ENCODE peak calls at places on chromosomes 2 and 18, in nine cellular contexts. J, W, E, O, V, N, Z, I and G are unnamed samples.

GRCh38 chr2:20579866-20580265 is 71.0 kb downstream of the HS1BP3 start:
- DNase-seq in J (no peak), E (no peak), W (no peak), N (no peak), V (no peak), O (no peak), Z (no peak), I (peak), G (no peak)

GRCh38 chr2:160918909-160919503 is 241.2 kb upstream of the TANK start:
- DNase-seq in N (peak), J (peak), Z (no peak), O (peak), I (peak), V (peak), E (peak), W (no peak), G (peak)

GRCh38 chr2:218281449-218281848 is 10.9 kb downstream of the TMBIM1 start:
- DNase-seq in V (no peak), I (no peak), J (no peak), E (no peak), Z (no peak), N (no peak), O (no peak), W (no peak), G (no peak)

GRCh38 chr2:677056-677949 is at the start of gene TMEM18:
- DNase-seq in J (peak), E (peak), V (peak), W (peak), O (peak), N (peak), I (peak), Z (no peak), G (peak)

GRCh38 chr2:198177040-198177439 is 372.6 kb downstream of the PLCL1 start:
- DNase-seq in I (no peak), V (no peak), Z (no peak), N (no peak), J (no peak), W (no peak), E (no peak), O (no peak), G (no peak)

GRCh38 chr2:57549642-57550102 is 496.9 kb upstream of the VRK2 start:
- DNase-seq in E (no peak), V (no peak), O (no peak), J (no peak), W (no peak), N (peak), Z (no peak), I (peak), G (no peak)

GRCh38 chr2:102030855-102031527 is 39.2 kb downstream of the IL1R2 start:
- DNase-seq in N (no peak), V (no peak), E (no peak), J (no peak), W (no peak), I (no peak), O (no peak), Z (no peak), G (no peak)

GRCh38 chr18:40157120-40157519 is 1797.9 kb upstream of the PIK3C3 start:
- DNase-seq in O (no peak), V (no peak), I (no peak), Z (no peak), J (no peak), N (no peak), E (no peak), W (no peak), G (no peak)

GRCh38 chr2:160703648-160704585 is 210.3 kb upstream of the RBMS1 start:
- DNase-seq in V (peak), W (no peak), E (no peak), Z (no peak), O (peak), I (peak), N (no peak), J (peak), G (no peak)

GRCh38 chr2:111099402-111099801 is 21.3 kb upstream of the BCL2L11 start:
- DNase-seq in E (no peak), O (no peak), V (no peak), Z (no peak), W (no peak), N (no peak), I (no peak), J (no peak), G (no peak)

GRCh38 chr18:292271-292670 is 24.4 kb upstream of the THOC1 start:
- DNase-seq in W (no peak), O (no peak), V (no peak), J (peak), E (no peak), Z (no peak), N (no peak), I (no peak), G (no peak)
- TF ChIP-seq CTCF in W (peak), O (peak), V (no peak), J (peak), E (no peak), Z (peak), N (no peak), I (no peak), G (no peak)

GRCh38 chr18:36897253-36897652 is 68.3 kb downstream of the KIAA1328 start:
- DNase-seq in O (no peak), Z (no peak), E (no peak), W (no peak), N (no peak), I (no peak), J (no peak), V (no peak), G (no peak)

GRCh38 chr18:36901277-36901701 is 72.4 kb downstream of the KIAA1328 start:
- DNase-seq in W (no peak), V (no peak), I (no peak), N (no peak), E (no peak), Z (no peak), O (no peak), J (no peak), G (no peak)

GRCh38 chr18:36903215-36903928 is 74.4 kb downstream of the KIAA1328 start:
- DNase-seq in N (no peak), Z (no peak), W (no peak), E (no peak), I (no peak), V (no peak), J (no peak), O (peak), G (no peak)

GRCh38 chr18:36895606-36896005 is 66.7 kb downstream of the KIAA1328 start:
- DNase-seq in O (no peak), V (no peak), W (no peak), J (no peak), E (no peak), Z (no peak), I (no peak), N (no peak), G (no peak)

DNA sequence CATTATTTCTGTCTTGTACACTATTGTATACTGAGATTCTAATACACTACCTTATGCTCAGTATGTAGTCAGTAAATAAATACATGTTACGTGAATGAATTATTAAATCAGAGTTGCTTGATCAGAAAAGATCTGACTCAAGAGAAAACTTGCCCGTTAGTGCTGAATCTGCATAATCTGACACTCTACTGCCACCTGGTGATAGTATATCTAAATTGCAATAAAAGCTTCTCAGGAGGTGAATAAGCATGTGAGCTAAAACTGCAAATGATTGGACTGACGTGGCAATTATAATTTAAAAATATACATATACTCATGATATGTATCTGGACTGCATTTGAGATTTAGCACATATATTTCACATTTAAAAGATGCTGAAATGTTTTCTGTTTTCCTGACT is 70.4 kb downstream of the KIAA1328 start:
- DNase-seq in N (peak), J (no peak), W (no peak), E (no peak), V (no peak), O (no peak), Z (no peak), I (no peak), G (no peak)
- TF ChIP-seq CTCF in N (peak), J (peak), W (no peak), E (no peak), V (no peak), O (no peak), Z (peak), I (peak), G (no peak)

GRCh38 chr18:54641734-54642133 is 50.7 kb downstream of the DYNAP start:
- DNase-seq in Z (no peak), V (no peak), I (no peak), N (no peak), J (no peak), O (no peak), W (no peak), E (no peak), G (no peak)

DNA sequence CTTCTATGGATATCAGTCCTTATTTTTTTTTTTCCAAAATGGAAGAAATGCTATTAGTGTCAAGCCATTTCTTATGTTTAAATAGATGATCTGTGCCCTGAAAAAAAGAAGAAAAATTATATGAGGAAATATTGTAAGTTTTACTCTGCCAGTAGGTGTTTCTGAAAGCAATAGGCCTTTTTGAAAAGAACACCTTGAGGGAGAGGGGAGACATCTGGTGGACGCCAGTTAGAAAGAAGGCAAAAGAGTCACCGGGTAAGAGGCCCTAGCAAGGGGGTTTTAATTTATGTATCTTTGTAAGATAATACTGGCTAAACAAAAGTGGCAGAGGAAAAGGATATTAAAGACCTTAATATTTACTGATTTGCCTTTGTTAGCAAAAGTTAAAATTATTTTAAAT is 56.1 kb downstream of the DYNAP start:
- DNase-seq in N (peak), W (no peak), I (peak), V (no peak), O (no peak), E (no peak), J (peak), Z (no peak), G (peak)
- TF ChIP-seq CTCF in N (peak), W (no peak), I (peak), V (no peak), O (peak), E (no peak), J (no peak), Z (peak), G (peak)

DNA sequence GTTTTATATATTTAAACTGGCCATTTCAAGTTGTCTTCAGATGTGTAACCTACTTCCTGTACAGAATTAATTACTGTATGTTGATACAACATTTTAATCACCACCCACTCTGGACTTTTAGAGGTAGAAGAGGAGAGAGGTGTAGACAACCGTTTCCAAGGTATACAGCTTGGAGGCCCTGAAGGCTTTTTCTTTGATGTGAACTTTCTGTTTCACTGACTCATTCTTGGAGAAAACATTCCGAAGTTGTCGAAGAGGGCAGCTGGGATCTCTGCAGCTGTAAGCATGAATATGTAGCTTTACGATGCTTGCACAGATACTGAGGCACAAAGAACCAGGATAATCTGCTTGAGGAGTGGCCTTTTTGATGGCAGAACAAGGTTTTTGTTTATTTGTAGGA is 137.0 kb downstream of the NCKAP5 start:
- DNase-seq in V (no peak), I (no peak), Z (no peak), N (peak), O (no peak), W (no peak), E (no peak), J (no peak), G (no peak)
- TF ChIP-seq CTCF in V (no peak), I (no peak), Z (no peak), N (no peak), O (no peak), W (no peak), E (no peak), J (no peak), G (no peak)

DNA sequence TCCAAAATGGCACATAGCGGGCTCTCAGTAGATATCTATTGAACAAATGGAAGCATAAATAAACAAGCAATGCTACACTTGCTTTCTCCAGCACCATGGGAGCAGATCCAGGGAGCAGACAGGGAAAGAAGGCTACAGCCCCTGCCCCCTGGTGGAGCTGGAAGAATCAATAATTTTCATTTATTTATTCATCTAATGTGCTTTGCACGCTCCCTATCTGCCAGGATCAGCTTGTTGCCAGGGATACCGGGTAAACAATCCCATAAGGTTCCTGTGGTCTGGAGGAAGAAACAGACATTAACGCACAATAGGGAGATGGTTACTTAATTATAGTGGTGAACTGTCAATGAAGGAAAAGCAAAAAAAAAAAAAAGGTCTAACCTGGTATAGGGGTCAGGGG is 40.1 kb upstream of the CLASP1 start:
- DNase-seq in V (peak), Z (peak), N (peak), O (peak), W (peak), J (peak), E (no peak), I (peak), G (no peak)
- TF ChIP-seq CTCF in V (peak), Z (peak), N (peak), O (peak), W (peak), J (peak), E (no peak), I (peak), G (no peak)

DNA sequence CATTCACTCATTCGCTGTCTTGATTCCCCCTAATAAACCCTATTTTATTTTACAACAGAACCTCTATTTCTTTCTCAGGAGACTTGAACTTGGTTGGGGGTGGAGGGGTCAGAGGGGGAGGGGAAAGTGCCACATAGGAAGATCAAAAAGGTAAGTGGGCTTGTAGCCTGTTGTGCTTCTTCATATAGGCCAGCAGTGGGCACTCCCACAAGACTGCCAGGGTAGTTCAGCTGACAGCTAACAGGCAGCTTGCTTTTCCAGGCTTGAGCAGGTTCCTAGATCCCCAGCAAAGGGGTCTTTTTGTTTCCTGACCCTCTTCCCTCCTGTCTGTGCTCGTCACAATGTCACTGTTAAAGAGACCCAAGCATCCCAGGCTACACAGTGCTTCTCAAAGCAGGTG is 829 bp upstream of the KIAA2012 start:
- DNase-seq in I (peak), J (peak), N (peak), V (no peak), E (no peak), Z (no peak), O (no peak), W (no peak), G (no peak)
- TF ChIP-seq CTCF in I (peak), J (peak), N (no peak), V (peak), E (no peak), Z (peak), O (no peak), W (peak), G (no peak)

GRCh38 chr2:45891719-45892118 is 240.2 kb downstream of the PRKCE start:
- DNase-seq in I (no peak), V (no peak), N (no peak), Z (no peak), W (no peak), O (no peak), E (no peak), J (no peak), G (no peak)
- TF ChIP-seq CTCF in I (no peak), V (no peak), N (no peak), Z (no peak), W (no peak), O (no peak), E (no peak), J (no peak), G (no peak)